ENCODE peak calls at places on chromosomes 5 and 9, in nine cellular contexts. Y, B, K, P, U, D, C, M and E are unnamed samples.

GRCh38 chr5:22431406-22431805 is 421.7 kb downstream of the CDH12 start:
- DNase-seq in K (no peak), D (no peak), B (no peak), M (no peak), U (no peak), P (no peak), C (no peak), Y (no peak), E (peak; percentile 8)

GRCh38 chr5:6603643-6604042 is 29.2 kb downstream of the NSUN2 start:
- DNase-seq in K (no peak), U (no peak), B (no peak), Y (no peak), P (no peak), C (no peak), D (no peak), M (no peak), E (no peak)

GRCh38 chr5:132054697-132055440 is 5.6 kb upstream of the IL3 start:
- DNase-seq in C (no peak), P (no peak), D (no peak), Y (no peak), K (no peak), M (no peak), B (no peak), U (no peak), E (no peak)

GRCh38 chr9:86352440-86353106 is 1.6 kb downstream of the TUT7 start:
- DNase-seq in U (no peak), D (no peak), M (no peak), Y (peak; percentile 5), P (no peak), K (peak; percentile 30), B (peak; percentile 29), C (no peak), E (no peak)

GRCh38 chr5:141369994-141370848 is at the start of gene PCDHGB3:
- DNase-seq in C (peak; percentile 12), P (no peak), U (no peak), M (no peak), B (peak; percentile 77), Y (no peak), D (no peak), K (no peak), E (no peak)

GRCh38 chr5:143402464-143403356 is 776 bp downstream of the NR3C1 start:
- DNase-seq in M (peak; percentile 55), Y (peak; percentile 36), D (peak; percentile 49), K (peak; percentile 54), C (peak; percentile 53), U (peak; percentile 62), B (peak; percentile 54), P (peak; percentile 50), E (no peak)

GRCh38 chr9:105313238-105313637 is 68.8 kb downstream of the SLC44A1 start:
- DNase-seq in D (no peak), B (no peak), M (no peak), Y (no peak), P (no peak), U (no peak), K (no peak), C (no peak), E (no peak)

GRCh38 chr9:109036744-109037680 is 23.7 kb upstream of the CTNNAL1 start:
- DNase-seq in K (peak; percentile 22), Y (no peak), B (no peak), U (no peak), P (no peak), M (no peak), D (no peak), C (no peak), E (no peak)

GRCh38 chr9:133587051-133587450 is 22.1 kb downstream of the FAM163B start:
- DNase-seq in K (no peak), M (no peak), D (no peak), Y (no peak), B (no peak), U (no peak), C (no peak), P (no peak), E (peak; percentile 21)

GRCh38 chr9:36759141-36759540 is 186.4 kb downstream of the MELK start:
- DNase-seq in B (no peak), P (no peak), Y (no peak), M (no peak), D (no peak), K (no peak), U (no peak), C (no peak), E (no peak)

GRCh38 chr9:37350486-37351190 is 71.9 kb upstream of the GRHPR start:
- DNase-seq in Y (no peak), U (no peak), D (no peak), C (peak; percentile 94), M (no peak), P (no peak), B (peak; percentile 13), K (peak; percentile 29), E (no peak)

GRCh38 chr9:81071108-81071507 is 618.2 kb downstream of the TLE1 start:
- DNase-seq in Y (no peak), D (no peak), M (no peak), K (peak; percentile 77), B (no peak), C (no peak), U (no peak), P (no peak), E (no peak)

GRCh38 chr5:65480306-65480865 is 1.3 kb downstream of the ADAMTS6 start:
- DNase-seq in U (peak; percentile 79), K (peak; percentile 84), P (no peak), Y (peak; percentile 12), D (peak; percentile 7), B (peak; percentile 92), C (peak; percentile 67), M (peak; percentile 81), E (no peak)

GRCh38 chr9:107983762-107984161 is 494.2 kb upstream of the KLF4 start:
- DNase-seq in C (no peak), U (no peak), D (no peak), M (no peak), P (no peak), K (no peak), Y (no peak), B (no peak), E (no peak)

GRCh38 chr5:14444161-14444560 is 137.4 kb upstream of the OTULINL start:
- DNase-seq in D (no peak), P (no peak), U (no peak), B (peak; percentile 22), M (no peak), Y (no peak), C (no peak), K (peak; percentile 59), E (no peak)

GRCh38 chr5:78920604-78921003 is 64.5 kb downstream of the ARSB start:
- DNase-seq in U (no peak), D (no peak), B (peak; percentile 72), C (no peak), Y (no peak), K (peak; percentile 45), M (no peak), P (no peak), E (peak; percentile 7)

GRCh38 chr5:32887390-32887789 is 176.3 kb downstream of the NPR3 start:
- DNase-seq in Y (no peak), C (no peak), P (no peak), K (no peak), M (no peak), D (no peak), B (no peak), U (no peak), E (no peak)

GRCh38 chr5:1939256-1939655 is 56.5 kb upstream of the IRX4 start:
- DNase-seq in D (no peak), B (no peak), K (no peak), P (no peak), Y (no peak), U (no peak), M (no peak), C (no peak), E (no peak)

GRCh38 chr5:58262226-58262625 is 197.7 kb downstream of the PLK2 start:
- DNase-seq in B (no peak), D (no peak), M (no peak), C (no peak), K (no peak), U (no peak), P (no peak), Y (no peak), E (no peak)

GRCh38 chr5:2522372-2522771 is 229.1 kb downstream of the IRX2 start:
- DNase-seq in D (no peak), C (no peak), B (no peak), M (no peak), K (no peak), P (no peak), Y (no peak), U (no peak), E (no peak)

GRCh38 chr9:132372177-132373095 is 17.6 kb upstream of the SETX start:
- DNase-seq in D (peak; percentile 61), Y (no peak), C (peak; percentile 6), B (peak; percentile 85), K (peak; percentile 52), P (no peak), U (peak; percentile 42), M (peak; percentile 55), E (peak; percentile 58)

GRCh38 chr5:175589714-175590113 is 68.2 kb upstream of the HRH2 start:
- DNase-seq in K (no peak), C (no peak), P (no peak), M (no peak), Y (no peak), U (no peak), D (no peak), B (no peak), E (no peak)

GRCh38 chr5:160312139-160312959 is at the start of gene CCNJL:
- DNase-seq in U (peak; percentile 53), P (no peak), D (peak; percentile 86), K (peak; percentile 61), C (peak; percentile 64), M (no peak), B (peak; percentile 43), Y (no peak), E (peak; percentile 54)

GRCh38 chr5:167011196-167011595 is 1280.2 kb upstream of the WWC1 start:
- DNase-seq in M (no peak), P (no peak), K (no peak), Y (no peak), U (no peak), B (no peak), C (no peak), D (no peak), E (no peak)

GRCh38 chr5:134018154-134018985 is 13.6 kb upstream of the VDAC1 start:
- DNase-seq in U (no peak), C (peak; percentile 15), D (no peak), K (no peak), B (no peak), Y (no peak), M (no peak), P (no peak), E (no peak)

GRCh38 chr5:7904170-7904569 is 35.2 kb downstream of the MTRR start:
- DNase-seq in B (peak; percentile 66), D (no peak), Y (no peak), K (peak; percentile 46), U (no peak), P (no peak), M (no peak), C (peak; percentile 72), E (no peak)